ENCODE peak calls at places on chromosomes 2 and 18, in six cellular contexts. G is HEK293T; H is CD8-positive, alpha-beta T cell; U is NCI-H526 treated with DMSO at 0.1 percent for 48 hours; I is mucosa of gallbladder; Q is right lobe of liver. R is an unnamed sample.

GRCh38 chr2:141109633-141110032 is 1021.2 kb downstream of the LRP1B start:
- DNase-seq in U (peak; percentile 3), I (no peak), G (peak; percentile 3), Q (no peak), H (no peak), R (no peak)

GRCh38 chr2:39435254-39435653 is 1.8 kb downstream of the MAP4K3 start:
- DNase-seq in I (no peak), Q (no peak), H (no peak), U (no peak), G (no peak), R (peak; percentile 6)

GRCh38 chr2:231373184-231373583 is 22.3 kb upstream of the B3GNT7 start:
- DNase-seq in U (no peak), Q (peak; percentile 11), G (no peak), H (no peak), I (no peak), R (no peak)

GRCh38 chr2:15313657-15314056 is 247.5 kb downstream of the NBAS start:
- DNase-seq in Q (no peak), I (no peak), H (no peak), G (no peak), U (peak; percentile 100), R (no peak)

GRCh38 chr18:11607897-11608296 is 1.5 kb upstream of the SLC35G4 start:
- DNase-seq in I (no peak), Q (no peak), U (no peak), H (no peak), G (no peak), R (no peak)

GRCh38 chr2:8567469-8568108 is 114.3 kb upstream of the ID2 start:
- DNase-seq in I (no peak), G (no peak), Q (no peak), U (no peak), H (no peak), R (no peak)

GRCh38 chr2:71930073-71930681 is 217.5 kb downstream of the CYP26B1 start:
- DNase-seq in Q (peak; percentile 83), G (peak; percentile 4), H (no peak), I (peak; percentile 12), U (no peak), R (no peak)

GRCh38 chr2:69138793-69139510 is 126.0 kb downstream of the ANTXR1 start:
- DNase-seq in I (no peak), U (no peak), G (no peak), H (no peak), Q (no peak), R (no peak)

R was measured in endothelial cell.